ENCODE peak calls at places on chromosome 9, in five cellular contexts. One of them, this sample, is unnamed.

GRCh38 chr9:69074801-69075200 is 39.2 kb downstream of the FXN start:
- DNase-seq in left lobe of liver: no peak
- DNase-seq in activated gamma-delta T cell treated with anti-CD3 and anti-CD28 coated beads, Interleukin-2, amount 50 U/mL, for 16 hours: no peak
- DNase-seq in stimulated activated CD4-positive, alpha-beta T cell treated with anti-CD3 and anti-CD28 coated beads, TNF-alpha, amount 100 ng/mL, for 1 hour: no peak
- DNase-seq in frontal cortex: no peak
- DNase-seq in this sample: no peak

GRCh38 chr9:103789686-103790085 is 304.4 kb upstream of the SMC2 start:
- DNase-seq in left lobe of liver: no peak
- DNase-seq in activated gamma-delta T cell treated with anti-CD3 and anti-CD28 coated beads, Interleukin-2, amount 50 U/mL, for 16 hours: no peak
- DNase-seq in stimulated activated CD4-positive, alpha-beta T cell treated with anti-CD3 and anti-CD28 coated beads, TNF-alpha, amount 100 ng/mL, for 1 hour: no peak
- DNase-seq in frontal cortex: no peak
- DNase-seq in this sample: no peak

GRCh38 chr9:93119953-93120845 is 13.9 kb downstream of the NINJ1 start:
- DNase-seq in left lobe of liver: peak
- DNase-seq in activated gamma-delta T cell treated with anti-CD3 and anti-CD28 coated beads, Interleukin-2, amount 50 U/mL, for 16 hours: no peak
- DNase-seq in stimulated activated CD4-positive, alpha-beta T cell treated with anti-CD3 and anti-CD28 coated beads, TNF-alpha, amount 100 ng/mL, for 1 hour: no peak
- DNase-seq in frontal cortex: no peak
- DNase-seq in this sample: no peak

GRCh38 chr9:133558191-133559126 is 24.0 kb downstream of the ADAMTSL2 start:
- DNase-seq in left lobe of liver: no peak
- DNase-seq in activated gamma-delta T cell treated with anti-CD3 and anti-CD28 coated beads, Interleukin-2, amount 50 U/mL, for 16 hours: peak
- DNase-seq in stimulated activated CD4-positive, alpha-beta T cell treated with anti-CD3 and anti-CD28 coated beads, TNF-alpha, amount 100 ng/mL, for 1 hour: peak
- DNase-seq in frontal cortex: peak
- DNase-seq in this sample: no peak

GRCh38 chr9:32500768-32501167 is 25.2 kb downstream of the RIGI start:
- DNase-seq in left lobe of liver: no peak
- DNase-seq in activated gamma-delta T cell treated with anti-CD3 and anti-CD28 coated beads, Interleukin-2, amount 50 U/mL, for 16 hours: no peak
- DNase-seq in stimulated activated CD4-positive, alpha-beta T cell treated with anti-CD3 and anti-CD28 coated beads, TNF-alpha, amount 100 ng/mL, for 1 hour: no peak
- DNase-seq in frontal cortex: no peak
- DNase-seq in this sample: no peak

GRCh38 chr9:104773118-104773517 is 9.2 kb downstream of the NIPSNAP3B start:
- DNase-seq in left lobe of liver: no peak
- DNase-seq in activated gamma-delta T cell treated with anti-CD3 and anti-CD28 coated beads, Interleukin-2, amount 50 U/mL, for 16 hours: no peak
- DNase-seq in stimulated activated CD4-positive, alpha-beta T cell treated with anti-CD3 and anti-CD28 coated beads, TNF-alpha, amount 100 ng/mL, for 1 hour: no peak
- DNase-seq in frontal cortex: no peak
- DNase-seq in this sample: no peak

GRCh38 chr9:27125030-27125429 is 16.0 kb downstream of the TEK start:
- DNase-seq in left lobe of liver: no peak
- DNase-seq in activated gamma-delta T cell treated with anti-CD3 and anti-CD28 coated beads, Interleukin-2, amount 50 U/mL, for 16 hours: no peak
- DNase-seq in stimulated activated CD4-positive, alpha-beta T cell treated with anti-CD3 and anti-CD28 coated beads, TNF-alpha, amount 100 ng/mL, for 1 hour: no peak
- DNase-seq in frontal cortex: no peak
- DNase-seq in this sample: no peak

GRCh38 chr9:134531251-134531970 is 110.2 kb upstream of the COL5A1 start:
- DNase-seq in left lobe of liver: no peak
- DNase-seq in activated gamma-delta T cell treated with anti-CD3 and anti-CD28 coated beads, Interleukin-2, amount 50 U/mL, for 16 hours: no peak
- DNase-seq in stimulated activated CD4-positive, alpha-beta T cell treated with anti-CD3 and anti-CD28 coated beads, TNF-alpha, amount 100 ng/mL, for 1 hour: no peak
- DNase-seq in frontal cortex: no peak
- DNase-seq in this sample: no peak

GRCh38 chr9:135248721-135249120 is 161.3 kb downstream of the OLFM1 start:
- DNase-seq in left lobe of liver: no peak
- DNase-seq in activated gamma-delta T cell treated with anti-CD3 and anti-CD28 coated beads, Interleukin-2, amount 50 U/mL, for 16 hours: no peak
- DNase-seq in stimulated activated CD4-positive, alpha-beta T cell treated with anti-CD3 and anti-CD28 coated beads, TNF-alpha, amount 100 ng/mL, for 1 hour: no peak
- DNase-seq in frontal cortex: no peak
- DNase-seq in this sample: no peak

GRCh38 chr9:15426019-15426418 is 3.3 kb downstream of the SNAPC3 start:
- DNase-seq in left lobe of liver: no peak
- DNase-seq in activated gamma-delta T cell treated with anti-CD3 and anti-CD28 coated beads, Interleukin-2, amount 50 U/mL, for 16 hours: no peak
- DNase-seq in stimulated activated CD4-positive, alpha-beta T cell treated with anti-CD3 and anti-CD28 coated beads, TNF-alpha, amount 100 ng/mL, for 1 hour: no peak
- DNase-seq in frontal cortex: no peak
- DNase-seq in this sample: no peak

GRCh38 chr9:124940521-124940893 is 376 bp downstream of the GOLGA1 start:
- DNase-seq in left lobe of liver: no peak
- DNase-seq in activated gamma-delta T cell treated with anti-CD3 and anti-CD28 coated beads, Interleukin-2, amount 50 U/mL, for 16 hours: no peak
- DNase-seq in stimulated activated CD4-positive, alpha-beta T cell treated with anti-CD3 and anti-CD28 coated beads, TNF-alpha, amount 100 ng/mL, for 1 hour: no peak
- DNase-seq in frontal cortex: no peak
- DNase-seq in this sample: no peak

GRCh38 chr9:114504341-114505186 is 709 bp downstream of the WHRN start:
- DNase-seq in left lobe of liver: peak
- DNase-seq in activated gamma-delta T cell treated with anti-CD3 and anti-CD28 coated beads, Interleukin-2, amount 50 U/mL, for 16 hours: no peak
- DNase-seq in stimulated activated CD4-positive, alpha-beta T cell treated with anti-CD3 and anti-CD28 coated beads, TNF-alpha, amount 100 ng/mL, for 1 hour: peak
- DNase-seq in frontal cortex: peak
- DNase-seq in this sample: peak

GRCh38 chr9:99027414-99027813 is 77.5 kb upstream of the TGFBR1 start:
- DNase-seq in left lobe of liver: no peak
- DNase-seq in activated gamma-delta T cell treated with anti-CD3 and anti-CD28 coated beads, Interleukin-2, amount 50 U/mL, for 16 hours: no peak
- DNase-seq in stimulated activated CD4-positive, alpha-beta T cell treated with anti-CD3 and anti-CD28 coated beads, TNF-alpha, amount 100 ng/mL, for 1 hour: no peak
- DNase-seq in frontal cortex: no peak
- DNase-seq in this sample: no peak

GRCh38 chr9:86281577-86282076 is 711 bp downstream of the ISCA1 start:
- DNase-seq in left lobe of liver: no peak
- DNase-seq in activated gamma-delta T cell treated with anti-CD3 and anti-CD28 coated beads, Interleukin-2, amount 50 U/mL, for 16 hours: no peak
- DNase-seq in stimulated activated CD4-positive, alpha-beta T cell treated with anti-CD3 and anti-CD28 coated beads, TNF-alpha, amount 100 ng/mL, for 1 hour: no peak
- DNase-seq in frontal cortex: no peak
- DNase-seq in this sample: no peak

GRCh38 chr9:72440383-72440782 is 75.4 kb upstream of the ZFAND5 start:
- DNase-seq in left lobe of liver: no peak
- DNase-seq in activated gamma-delta T cell treated with anti-CD3 and anti-CD28 coated beads, Interleukin-2, amount 50 U/mL, for 16 hours: no peak
- DNase-seq in stimulated activated CD4-positive, alpha-beta T cell treated with anti-CD3 and anti-CD28 coated beads, TNF-alpha, amount 100 ng/mL, for 1 hour: no peak
- DNase-seq in frontal cortex: no peak
- DNase-seq in this sample: no peak

GRCh38 chr9:81423589-81424326 is 265.6 kb downstream of the TLE1 start:
- DNase-seq in left lobe of liver: no peak
- DNase-seq in activated gamma-delta T cell treated with anti-CD3 and anti-CD28 coated beads, Interleukin-2, amount 50 U/mL, for 16 hours: no peak
- DNase-seq in stimulated activated CD4-positive, alpha-beta T cell treated with anti-CD3 and anti-CD28 coated beads, TNF-alpha, amount 100 ng/mL, for 1 hour: no peak
- DNase-seq in frontal cortex: no peak
- DNase-seq in this sample: no peak

GRCh38 chr9:125839322-125839721 is 92.1 kb downstream of the PBX3 start:
- DNase-seq in left lobe of liver: no peak
- DNase-seq in activated gamma-delta T cell treated with anti-CD3 and anti-CD28 coated beads, Interleukin-2, amount 50 U/mL, for 16 hours: no peak
- DNase-seq in stimulated activated CD4-positive, alpha-beta T cell treated with anti-CD3 and anti-CD28 coated beads, TNF-alpha, amount 100 ng/mL, for 1 hour: no peak
- DNase-seq in frontal cortex: no peak
- DNase-seq in this sample: no peak

GRCh38 chr9:134066546-134066922 is 1.3 kb downstream of the BRD3 start:
- DNase-seq in left lobe of liver: no peak
- DNase-seq in activated gamma-delta T cell treated with anti-CD3 and anti-CD28 coated beads, Interleukin-2, amount 50 U/mL, for 16 hours: no peak
- DNase-seq in stimulated activated CD4-positive, alpha-beta T cell treated with anti-CD3 and anti-CD28 coated beads, TNF-alpha, amount 100 ng/mL, for 1 hour: no peak
- DNase-seq in frontal cortex: no peak
- DNase-seq in this sample: no peak

GRCh38 chr9:135924628-135925338 is 17.4 kb upstream of the CAMSAP1 start:
- DNase-seq in left lobe of liver: no peak
- DNase-seq in activated gamma-delta T cell treated with anti-CD3 and anti-CD28 coated beads, Interleukin-2, amount 50 U/mL, for 16 hours: no peak
- DNase-seq in stimulated activated CD4-positive, alpha-beta T cell treated with anti-CD3 and anti-CD28 coated beads, TNF-alpha, amount 100 ng/mL, for 1 hour: no peak
- DNase-seq in frontal cortex: no peak
- DNase-seq in this sample: no peak

GRCh38 chr9:89714316-89714715 is 109.5 kb downstream of the GADD45G start:
- DNase-seq in left lobe of liver: no peak
- DNase-seq in activated gamma-delta T cell treated with anti-CD3 and anti-CD28 coated beads, Interleukin-2, amount 50 U/mL, for 16 hours: no peak
- DNase-seq in stimulated activated CD4-positive, alpha-beta T cell treated with anti-CD3 and anti-CD28 coated beads, TNF-alpha, amount 100 ng/mL, for 1 hour: no peak
- DNase-seq in frontal cortex: no peak
- DNase-seq in this sample: no peak